ENCODE peak calls at places on chromosomes 11 and 22, in ten cellular contexts. Q is ovary, X is B cell, C is fibroblast of mammary gland, E is HL-60, V is body of pancreas, Y is choroid plexus epithelial cell, Z is keratinocyte, N is AG09309, W is IMR-90. D is an unnamed sample.

GRCh38 chr11:72712168-72712721 is 38.0 kb upstream of the PDE2A start:
- DNase-seq in C (peak), Z (no peak), N (no peak), Y (peak), V (peak), E (no peak), X (no peak), W (no peak), Q (no peak), D (peak)

GRCh38 chr22:25028841-25029141 is 76.3 kb downstream of the KIAA1671 start:
- DNase-seq in V (no peak), Z (no peak), E (no peak), X (no peak), Q (no peak), W (no peak), N (no peak), C (no peak), Y (no peak), D (no peak)

GRCh38 chr11:64621283-64622019 is 30.4 kb downstream of the SLC22A12 start:
- DNase-seq in E (peak), C (no peak), W (no peak), Q (no peak), V (no peak), N (no peak), Z (no peak), Y (no peak), X (no peak), D (no peak)

GRCh38 chr22:24697141-24697540 is 77.4 kb downstream of the PIWIL3 start:
- DNase-seq in Y (no peak), C (no peak), W (no peak), Q (no peak), Z (no peak), N (no peak), X (no peak), V (no peak), E (no peak), D (no peak)

GRCh38 chr11:45092901-45093760 is 53.3 kb upstream of the PRDM11 start:
- DNase-seq in Z (no peak), E (peak), Q (no peak), C (peak), W (peak), N (peak), Y (peak), X (no peak), V (no peak), D (no peak)

GRCh38 chr11:76156971-76157427 is 49.3 kb downstream of the WNT11 start:
- DNase-seq in V (no peak), Z (no peak), Y (no peak), Q (no peak), C (no peak), X (no peak), E (no peak), N (no peak), W (no peak), D (no peak)

GRCh38 chr22:38413085-38414008 is 41.7 kb downstream of the KCNJ4 start:
- DNase-seq in Z (no peak), V (peak), X (no peak), Q (no peak), W (no peak), Y (no peak), E (no peak), N (no peak), C (no peak), D (peak)

GRCh38 chr11:121656333-121657090 is 203.7 kb upstream of the SORL1-AS1 start:
- DNase-seq in Q (peak), E (no peak), C (no peak), Y (peak), N (no peak), Z (no peak), X (no peak), W (no peak), V (no peak), D (no peak)

GRCh38 chr11:122668562-122669090 is 13.1 kb downstream of the UBASH3B start:
- DNase-seq in V (no peak), E (no peak), X (no peak), W (peak), Z (no peak), N (no peak), C (peak), Y (no peak), Q (no peak), D (no peak)

GRCh38 chr22:37983860-37984791 is at the start of gene SOX10:
- DNase-seq in Q (no peak), X (no peak), C (no peak), N (no peak), V (no peak), E (no peak), W (no peak), Y (no peak), Z (no peak), D (no peak)

GRCh38 chr22:24578355-24579241 is 14.3 kb downstream of the LRRC75B start:
- DNase-seq in W (peak), C (no peak), X (no peak), E (no peak), Z (peak), N (no peak), Q (no peak), V (no peak), Y (no peak), D (no peak)

GRCh38 chr11:87437133-87437843 is 399.6 kb downstream of the TMEM135 start:
- DNase-seq in Z (no peak), N (no peak), X (no peak), C (no peak), V (no peak), W (no peak), Y (no peak), E (no peak), Q (no peak), D (no peak)

GRCh38 chr22:45968751-45969413 is 8.1 kb downstream of the WNT7B start:
- DNase-seq in V (no peak), Q (no peak), E (no peak), W (peak), C (peak), Y (peak), N (peak), X (no peak), Z (peak), D (no peak)

GRCh38 chr11:57434640-57435546 is 8.0 kb upstream of the SLC43A3 start:
- DNase-seq in N (peak), Q (no peak), C (peak), W (peak), V (no peak), Z (no peak), X (no peak), Y (peak), E (peak), D (no peak)

GRCh38 chr11:115716577-115717214 is 212.5 kb upstream of the CADM1 start:
- DNase-seq in Z (no peak), N (no peak), V (peak), W (no peak), Y (no peak), C (no peak), Q (no peak), X (no peak), E (peak), D (peak)

GRCh38 chr11:102470257-102470656 is 17.7 kb upstream of the TMEM123 start:
- DNase-seq in W (no peak), N (no peak), Q (no peak), Y (no peak), V (no peak), X (no peak), C (no peak), E (no peak), Z (no peak), D (no peak)

GRCh38 chr22:49166211-49166610 is 661.5 kb downstream of the BRD1 start:
- DNase-seq in Q (no peak), Z (no peak), V (no peak), E (no peak), Y (no peak), X (no peak), N (no peak), W (no peak), C (no peak), D (no peak)

DNA sequence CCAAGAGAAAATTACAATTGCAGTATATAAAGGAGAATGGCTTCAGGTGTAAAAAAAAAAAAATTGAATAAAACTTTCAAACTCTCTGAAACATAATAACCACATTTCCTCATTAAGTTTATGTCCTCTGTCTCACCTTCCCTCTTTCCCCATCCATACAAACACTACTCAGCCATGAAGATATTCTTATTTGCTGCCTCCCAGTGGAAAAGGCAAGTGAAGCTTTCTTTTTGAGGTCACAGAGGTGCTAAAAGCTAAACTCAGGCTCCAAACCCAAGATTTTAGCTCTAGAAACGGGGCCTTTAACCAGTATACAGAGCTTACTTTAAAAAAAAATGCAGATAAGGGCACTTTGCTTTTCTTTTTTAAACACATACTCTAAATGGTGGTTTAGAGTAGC is 1568.5 kb downstream of the FAM181B start:
- DNase-seq in W (no peak), Q (no peak), E (no peak), X (no peak), C (no peak), V (no peak), N (no peak), Z (no peak), Y (no peak), D (no peak)
- TF ChIP-seq CTCF in W (no peak), Q (no peak), E (no peak), X (no peak), C (no peak), V (no peak), N (no peak), Z (no peak), Y (peak), D (no peak)

GRCh38 chr11:69240332-69241074 is 53.5 kb upstream of the MYEOV start:
- DNase-seq in V (peak), X (no peak), Z (no peak), Q (no peak), N (no peak), C (peak), Y (peak), W (peak), E (no peak), D (no peak)
- TF ChIP-seq CTCF in V (peak), X (no peak), Z (peak), Q (no peak), N (peak), C (peak), Y (peak), W (peak), E (peak), D (peak)

DNA sequence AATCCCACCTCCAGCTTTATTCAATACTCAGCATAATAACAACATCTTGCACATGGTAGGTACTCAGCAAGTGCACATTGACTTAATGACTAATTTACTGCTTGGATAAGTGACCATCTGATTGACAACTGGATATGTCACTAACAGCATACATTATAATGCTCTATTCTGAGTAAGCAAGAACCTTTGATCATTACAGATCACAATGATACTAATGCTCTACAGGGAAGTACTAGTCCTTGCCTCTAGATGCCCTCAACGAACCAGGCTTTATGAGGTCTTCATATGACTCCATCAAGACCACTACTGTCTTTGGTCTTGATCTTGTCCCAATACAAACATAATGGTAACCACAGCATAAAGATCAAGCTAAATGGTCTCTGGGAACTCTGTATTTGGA is 167.6 kb upstream of the MTMR2 start:
- DNase-seq in W (peak), Z (no peak), E (peak), N (no peak), Y (no peak), Q (no peak), X (peak), V (no peak), C (no peak), D (no peak)
- TF ChIP-seq CTCF in W (peak), Z (no peak), E (no peak), N (peak), Y (no peak), Q (no peak), X (peak), V (no peak), C (no peak), D (no peak)

GRCh38 chr11:66457826-66458225 is 8.9 kb upstream of the PELI3 start:
- DNase-seq in V (no peak), Z (no peak), W (no peak), Y (no peak), N (no peak), E (peak), Q (no peak), X (peak), C (no peak), D (no peak)
- TF ChIP-seq CTCF in V (no peak), Z (no peak), W (no peak), Y (no peak), N (no peak), E (no peak), Q (no peak), X (no peak), C (no peak), D (no peak)

GRCh38 chr11:74123008-74123448 is 47.8 kb downstream of the C2CD3 start:
- DNase-seq in Q (no peak), V (no peak), W (peak), E (no peak), N (no peak), C (no peak), Z (no peak), Y (no peak), X (no peak), D (no peak)

GRCh38 chr11:74116719-74117118 is 54.1 kb downstream of the C2CD3 start:
- DNase-seq in N (no peak), E (no peak), X (no peak), W (no peak), Z (no peak), Y (no peak), Q (no peak), C (no peak), V (no peak), D (no peak)

DNA sequence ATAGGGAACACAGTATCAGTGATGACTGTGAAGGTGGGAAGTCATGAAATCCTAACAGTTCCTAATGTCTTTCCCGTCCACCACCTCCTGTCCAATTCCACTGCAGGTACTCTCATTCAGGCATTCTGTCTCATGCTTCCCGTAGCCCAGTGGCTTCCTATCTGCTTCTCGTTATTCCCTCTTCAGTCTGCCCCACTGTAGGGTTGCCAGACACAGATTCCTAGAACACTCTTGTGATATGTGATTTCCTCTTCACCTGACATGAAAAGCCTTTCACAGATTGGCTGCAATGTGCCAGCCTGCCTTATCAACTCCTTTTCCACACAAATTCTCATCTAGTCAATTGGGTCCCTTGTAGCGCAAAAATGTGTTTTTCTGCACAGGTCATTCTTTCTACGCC is 49.0 kb downstream of the C2CD3 start:
- DNase-seq in V (no peak), Z (no peak), Q (no peak), C (no peak), X (no peak), E (no peak), W (no peak), Y (no peak), N (no peak), D (no peak)
- TF ChIP-seq CTCF in V (no peak), Z (no peak), Q (no peak), C (no peak), X (no peak), E (no peak), W (no peak), Y (no peak), N (no peak), D (no peak)

GRCh38 chr11:125871391-125872137 is 15.9 kb upstream of the HYLS1 start:
- DNase-seq in C (peak), X (no peak), V (peak), E (peak), Y (peak), Z (no peak), N (no peak), W (peak), Q (no peak), D (no peak)
- TF ChIP-seq CTCF in C (peak), X (no peak), V (peak), E (no peak), Y (peak), Z (peak), N (peak), W (peak), Q (no peak), D (peak)

GRCh38 chr11:8228206-8228605 is 35.5 kb downstream of the LMO1 start:
- DNase-seq in Y (no peak), Q (no peak), Z (no peak), V (no peak), N (no peak), W (no peak), E (no peak), X (no peak), C (no peak), D (no peak)
- TF ChIP-seq CTCF in Y (no peak), Q (no peak), Z (no peak), V (no peak), N (no peak), W (no peak), E (no peak), X (no peak), C (no peak), D (no peak)

D was measured in heart left ventricle.